ENCODE peak calls at places on chromosomes 12 and 14, in eight cellular contexts. P is HCT116, G is fibroblast of lung, C is neural progenitor cell, T is GM12878, Z is PC-3, L is mammary epithelial cell, Q is PC-9. X is an unnamed sample.

GRCh38 chr14:20503905-20504304 is 1.4 kb upstream of the RNASE10 start:
- DNase-seq in L (no peak), T (no peak), C (no peak), Q (no peak), P (no peak), Z (no peak), G (no peak), X (peak)

GRCh38 chr12:116695464-116695725 is 42.5 kb downstream of the SPRING1 start:
- DNase-seq in Q (no peak), G (no peak), P (no peak), L (no peak), T (no peak), C (no peak), Z (no peak), X (no peak)

GRCh38 chr12:6735448-6736191 is 11.8 kb downstream of the COPS7A start:
- DNase-seq in P (no peak), G (peak), T (no peak), C (peak), Q (peak), Z (peak), L (peak), X (peak)

GRCh38 chr12:106171117-106171750 is 32.5 kb upstream of the NUAK1 start:
- DNase-seq in G (no peak), P (no peak), Q (no peak), T (no peak), C (no peak), L (no peak), Z (no peak), X (no peak)

GRCh38 chr12:51913071-51914033 is 6.0 kb downstream of the ACVRL1 start:
- DNase-seq in C (no peak), G (no peak), L (no peak), T (no peak), Z (no peak), Q (no peak), P (no peak), X (no peak)

GRCh38 chr12:26821212-26821701 is 11.7 kb downstream of the ITPR2 start:
- DNase-seq in Z (no peak), L (no peak), G (peak), Q (no peak), C (no peak), P (no peak), T (no peak), X (peak)

GRCh38 chr14:67619446-67620216 is at the start of gene ARG2:
- DNase-seq in G (peak), C (peak), L (peak), Z (peak), P (peak), Q (peak), T (peak), X (peak)

GRCh38 chr14:20428802-20429201 is 7.2 kb downstream of the KLHL33 start:
- DNase-seq in T (no peak), Q (no peak), C (no peak), P (no peak), G (no peak), Z (peak), L (no peak), X (no peak)

GRCh38 chr14:50757702-50758101 is 73.3 kb downstream of the NIN start:
- DNase-seq in P (no peak), Z (no peak), Q (no peak), L (no peak), T (no peak), G (no peak), C (no peak), X (no peak)

GRCh38 chr14:103480595-103480994 is 42.0 kb downstream of the CKB start:
- DNase-seq in L (no peak), Z (no peak), P (no peak), G (no peak), T (peak), Q (no peak), C (no peak), X (no peak)

GRCh38 chr12:76920182-76921014 is 41.6 kb upstream of the CSRP2 start:
- DNase-seq in C (no peak), T (no peak), Q (no peak), Z (no peak), L (no peak), G (no peak), P (no peak), X (no peak)

GRCh38 chr14:68843471-68844209 is 50.8 kb upstream of the ZFP36L1 start:
- DNase-seq in T (no peak), G (peak), P (peak), Z (peak), Q (no peak), C (peak), L (peak), X (peak)

GRCh38 chr14:68842298-68842697 is 49.4 kb upstream of the ZFP36L1 start:
- DNase-seq in Q (no peak), G (peak), L (no peak), P (no peak), T (no peak), Z (no peak), C (no peak), X (no peak)

GRCh38 chr14:68841030-68841809 is 48.4 kb upstream of the ZFP36L1 start:
- DNase-seq in G (peak), T (no peak), L (peak), Z (peak), C (no peak), Q (no peak), P (no peak), X (peak)

GRCh38 chr14:68844210-68844545 is 51.3 kb upstream of the ZFP36L1 start:
- DNase-seq in P (no peak), L (no peak), T (no peak), Z (no peak), Q (no peak), C (no peak), G (no peak), X (no peak)

DNA sequence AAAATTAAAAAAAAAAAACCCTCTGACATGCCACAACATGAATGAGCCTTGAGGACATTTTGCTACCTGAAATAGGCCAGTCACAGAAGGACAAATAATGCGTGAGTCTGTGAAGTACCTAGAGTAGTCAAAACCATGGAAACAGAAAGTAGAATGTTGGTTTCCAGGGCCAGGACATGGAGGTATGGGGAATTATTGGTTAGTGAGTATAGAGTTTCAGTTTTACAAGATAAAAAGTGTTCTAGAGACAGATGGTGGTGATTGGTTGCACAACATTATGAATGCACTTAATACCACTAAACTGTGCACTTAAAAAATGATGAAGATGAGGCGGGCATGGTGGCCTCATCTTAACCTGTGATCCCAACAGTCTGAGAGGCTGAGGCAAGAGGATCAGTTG is 47.6 kb upstream of the ZFP36L1 start:
- DNase-seq in Q (no peak), Z (no peak), P (no peak), L (no peak), C (no peak), T (no peak), G (no peak), X (no peak)
- H3K4me2 ChIP-seq in Q (no peak), Z (no peak), P (no peak), L (no peak), C (no peak), T (peak), G (no peak), X (no peak)

DNA sequence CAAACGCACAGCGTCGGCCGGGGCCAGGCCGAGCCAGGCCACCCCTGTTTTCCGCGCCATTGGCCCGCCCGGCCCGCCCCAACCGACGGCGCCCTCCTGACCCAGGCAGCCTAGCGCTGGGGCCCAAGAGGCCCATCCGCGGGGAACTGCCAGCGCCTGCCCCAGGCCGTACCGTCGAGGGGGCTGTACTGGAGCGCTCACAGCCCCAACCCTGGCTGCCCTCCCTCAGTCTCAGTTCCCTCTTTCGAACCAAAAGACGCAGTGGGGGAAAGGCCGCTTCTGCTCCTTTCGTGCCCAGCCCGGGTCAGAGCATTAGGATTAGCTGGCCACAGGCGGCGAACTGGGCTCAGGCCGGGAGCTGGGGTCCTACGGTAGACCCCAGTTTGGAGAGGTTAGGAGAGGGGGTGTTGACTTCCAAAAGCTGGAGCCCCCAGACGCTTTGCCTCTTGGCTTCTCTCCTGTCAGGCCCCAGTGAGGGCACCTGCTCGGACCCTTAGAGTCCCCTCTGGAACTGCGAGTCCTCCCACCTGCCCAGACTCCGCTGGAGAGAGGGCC is 1.9 kb downstream of the NKX2-1 start:
- DNase-seq in L (no peak), G (no peak), P (no peak), T (no peak), Z (no peak), Q (no peak), C (peak), X (no peak)
- TF ChIP-seq EZH2 in L (no peak), G (no peak), P (no peak), T (no peak), Z (no peak), Q (no peak), C (no peak), X (no peak)

GRCh38 chr14:99268776-99269510 is 3.1 kb downstream of the BCL11B start:
- DNase-seq in C (peak), G (no peak), P (no peak), T (no peak), Z (no peak), L (no peak), Q (no peak), X (no peak)

GRCh38 chr14:99267871-99268775 is 3.9 kb downstream of the BCL11B start:
- DNase-seq in C (no peak), P (no peak), Z (no peak), Q (no peak), L (no peak), G (no peak), T (no peak), X (no peak)

GRCh38 chr14:99265571-99265970 is 6.4 kb downstream of the BCL11B start:
- DNase-seq in P (no peak), L (no peak), G (no peak), Q (no peak), Z (no peak), C (no peak), T (no peak), X (no peak)

GRCh38 chr14:99264691-99265090 is 7.3 kb downstream of the BCL11B start:
- DNase-seq in P (no peak), C (no peak), Q (no peak), G (no peak), Z (no peak), L (no peak), T (no peak), X (no peak)

GRCh38 chr14:99266181-99267178 is 5.5 kb downstream of the BCL11B start:
- DNase-seq in G (peak), L (peak), P (peak), Q (no peak), T (no peak), Z (peak), C (peak), X (peak)
- H3K4me3 ChIP-seq in G (peak), L (no peak), P (no peak), Q (no peak), T (no peak), Z (peak), C (peak), X (no peak)

GRCh38 chr14:104600141-104600643 is 4.4 kb downstream of the TMEM179 start:
- DNase-seq in Q (no peak), T (no peak), Z (no peak), L (peak), P (no peak), G (no peak), C (peak), X (no peak)
- H3K4me2 ChIP-seq in Q (no peak), T (no peak), Z (no peak), L (no peak), P (no peak), G (no peak), C (no peak), X (no peak)

GRCh38 chr14:70640938-70641547 is 673 bp upstream of the TTC9 start:
- DNase-seq in T (peak), L (peak), P (no peak), Q (peak), G (peak), C (no peak), Z (peak), X (peak)

GRCh38 chr14:70644016-70644415 is 2.3 kb downstream of the TTC9 start:
- DNase-seq in G (no peak), Q (no peak), Z (no peak), T (no peak), L (no peak), C (no peak), P (no peak), X (no peak)

GRCh38 chr14:70641548-70642312 is at the start of gene TTC9:
- DNase-seq in L (no peak), Q (no peak), G (no peak), P (no peak), C (peak), T (no peak), Z (peak), X (no peak)

GRCh38 chr14:70645892-70646291 is 4.2 kb downstream of the TTC9 start:
- DNase-seq in Z (no peak), Q (no peak), L (no peak), T (no peak), G (no peak), P (no peak), C (no peak), X (no peak)

GRCh38 chr14:70642313-70643235 is 858 bp downstream of the TTC9 start:
- DNase-seq in G (no peak), P (no peak), C (peak), Q (no peak), T (no peak), Z (no peak), L (no peak), X (peak)
- TF ChIP-seq EZH2 in G (peak), P (no peak), C (peak), Q (no peak), T (no peak), Z (no peak), L (no peak), X (peak)

GRCh38 chr12:122888232-122888752 is 7.6 kb downstream of the VPS37B start:
- DNase-seq in Z (peak), Q (peak), C (peak), L (peak), G (peak), P (peak), T (no peak), X (peak)
- H3K4me3 ChIP-seq in Z (peak), Q (peak), C (no peak), L (peak), G (no peak), P (peak), T (peak), X (no peak)

DNA sequence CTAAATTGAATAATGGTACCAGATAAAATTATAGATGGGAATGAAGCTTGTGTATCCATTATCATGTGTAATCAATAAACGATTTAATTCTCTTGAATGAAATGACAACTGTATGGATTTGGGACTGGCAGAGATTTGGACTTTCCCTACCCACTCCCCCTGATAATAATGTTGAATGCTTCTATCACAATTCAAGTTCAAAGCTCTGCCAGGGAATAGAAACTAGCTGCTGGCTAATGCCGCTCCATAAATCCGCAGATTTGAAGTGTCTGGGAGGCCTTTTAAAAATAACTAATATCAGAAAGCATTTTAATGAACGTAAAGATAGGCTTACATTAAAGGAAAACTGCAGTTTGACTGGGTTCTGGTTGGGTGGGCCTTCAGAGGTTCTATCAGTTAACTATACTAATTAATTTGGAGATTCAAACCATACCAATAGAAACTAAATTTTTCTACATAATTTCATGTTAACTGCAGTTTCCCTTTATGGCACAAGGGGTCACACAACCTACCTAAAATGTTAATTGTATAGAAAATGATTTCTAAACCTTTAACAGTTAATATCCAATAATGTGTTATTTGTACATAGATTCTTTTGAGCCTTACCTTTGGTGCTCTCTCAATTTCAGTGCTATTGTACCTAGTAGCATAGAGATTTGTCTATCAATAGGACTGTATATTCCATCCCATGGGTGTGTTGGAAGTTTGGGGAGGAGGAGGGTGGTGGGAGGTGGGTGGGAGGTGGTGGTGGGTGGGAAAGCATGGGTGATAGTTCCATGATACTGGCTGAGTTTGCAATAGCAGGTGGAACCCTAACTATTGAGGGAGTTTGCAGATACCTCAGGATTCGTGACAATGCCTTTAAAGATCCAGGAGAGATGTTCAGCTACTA is 4.9 kb downstream of the HNRNPA1 start:
- DNase-seq in C (no peak), P (no peak), Q (no peak), G (no peak), L (no peak), Z (no peak), T (no peak), X (no peak)
- H3K4me2 ChIP-seq in C (peak), P (no peak), Q (peak), G (peak), L (peak), Z (peak), T (peak), X (peak)

DNA sequence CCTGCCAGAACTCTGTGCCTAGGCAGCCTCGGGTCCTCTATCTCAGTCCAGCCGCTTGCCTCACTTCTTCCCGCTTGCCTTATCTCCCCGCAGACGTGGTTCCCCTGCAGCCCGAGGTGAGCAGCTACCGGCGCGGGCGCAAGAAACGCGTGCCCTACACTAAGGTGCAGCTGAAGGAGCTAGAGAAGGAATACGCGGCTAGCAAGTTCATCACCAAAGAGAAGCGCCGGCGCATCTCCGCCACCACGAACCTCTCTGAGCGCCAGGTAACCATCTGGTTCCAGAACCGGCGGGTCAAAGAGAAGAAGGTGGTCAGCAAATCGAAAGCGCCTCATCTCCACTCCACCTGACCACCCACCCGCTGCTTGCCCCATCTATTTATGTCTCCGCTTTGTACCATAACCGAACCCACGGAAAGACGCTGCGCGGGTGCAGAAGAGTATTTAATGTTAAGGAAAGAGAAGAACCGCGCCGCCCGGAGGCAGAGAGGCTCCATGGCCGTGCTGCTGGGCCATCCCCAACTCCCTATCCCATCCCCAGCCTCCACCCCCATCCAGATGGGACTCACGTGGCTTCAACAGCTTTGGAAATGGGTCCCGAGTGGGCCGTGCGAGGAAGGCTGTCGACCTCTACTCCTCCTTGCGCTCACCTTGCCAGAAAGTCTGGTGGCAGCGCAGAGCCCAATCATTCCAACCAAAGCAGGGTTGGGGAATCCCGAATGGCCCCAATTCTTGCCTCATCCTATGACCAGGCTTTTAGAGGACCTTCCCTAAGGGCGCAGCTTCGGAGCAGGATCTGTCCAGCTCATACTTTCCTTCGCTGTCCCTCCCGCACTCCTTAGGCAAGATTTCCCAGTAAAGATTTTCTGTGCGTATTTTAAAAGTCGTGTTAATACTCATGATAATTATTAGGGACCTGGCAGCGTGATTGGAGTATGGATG is 6.5 kb downstream of the HOXC13 start:
- DNase-seq in T (no peak), C (no peak), Q (no peak), Z (no peak), G (no peak), P (no peak), L (no peak), X (no peak)
- TF ChIP-seq EZH2 in T (no peak), C (peak), Q (no peak), Z (no peak), G (peak), P (no peak), L (no peak), X (peak)

GRCh38 chr12:49784756-49785409 is 43.3 kb downstream of the NCKAP5L start:
- DNase-seq in L (no peak), Q (no peak), C (no peak), P (no peak), T (no peak), G (peak), Z (peak), X (peak)
- H3K4me3 ChIP-seq in L (no peak), Q (no peak), C (no peak), P (no peak), T (no peak), G (no peak), Z (no peak), X (no peak)

DNA sequence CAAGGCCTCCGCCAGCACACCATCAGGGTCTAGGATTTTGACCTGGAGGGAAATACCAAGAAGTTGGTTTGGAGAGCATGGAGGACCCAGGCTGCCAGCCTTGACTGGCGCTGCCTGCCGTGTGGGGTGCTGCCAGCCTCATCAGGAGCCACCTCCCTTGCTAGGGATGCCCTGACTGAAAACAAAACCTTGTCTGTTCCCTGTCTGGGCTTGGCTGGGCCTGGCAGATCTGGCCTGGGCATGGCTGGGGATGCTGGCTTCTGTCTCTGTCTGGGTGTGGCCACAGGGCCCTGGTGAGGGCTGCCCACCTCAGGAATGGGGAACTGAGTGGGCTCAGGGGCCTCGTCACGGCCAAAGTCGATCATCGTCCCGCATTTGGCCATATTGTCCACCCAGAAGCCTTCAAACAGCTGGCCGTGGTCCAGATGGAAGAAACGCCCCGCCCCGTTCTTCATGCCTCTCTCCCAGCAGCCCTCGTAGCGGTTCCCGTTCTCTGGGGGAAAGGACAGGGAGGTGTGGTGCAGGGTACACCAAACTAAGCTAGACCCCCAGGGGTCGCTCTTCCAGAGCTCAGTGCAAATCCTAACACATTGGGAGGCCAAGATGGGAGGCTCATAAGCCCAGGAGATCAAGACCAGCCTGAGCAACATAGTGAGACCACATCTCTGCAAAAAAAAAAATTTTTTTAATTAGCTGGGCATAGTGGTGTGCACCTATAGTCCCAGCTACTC is 16.5 kb downstream of the MORN3 start:
- DNase-seq in P (no peak), L (no peak), Q (no peak), Z (no peak), C (no peak), G (no peak), T (no peak), X (no peak)
- H3K4me2 ChIP-seq in P (no peak), L (no peak), Q (no peak), Z (no peak), C (no peak), G (no peak), T (no peak), X (no peak)

X was measured in endothelial cell of umbilical vein.